ENCODE peak calls at places on chromosomes 2 and 18, in nine cellular contexts. N is CD8-positive, alpha-beta memory T cell; M is neural crest cell; G is activated naive CD8-positive, alpha-beta T cell treated with anti-CD3 and anti-CD28 coated beads, Interleukin-2, amount 50 U/mL, for 24 hours; J is left lobe of liver; W is iPS-NIHi11; K is DMS153; B is RWPE1; U is activated T-helper 1 cell treated with anti-CD3 and anti-CD28 coated beads, Interleukin-2, amount 50 U/mL, for 16 hours. T is an unnamed sample.

GRCh38 chr2:120336749-120337148 is 9.2 kb upstream of the INHBB start:
- DNase-seq in N (no peak), M (no peak), G (no peak), J (no peak), W (no peak), K (no peak), B (no peak), U (no peak), T (no peak)

GRCh38 chr2:219278655-219279150 is 463 bp upstream of the DNAJB2 start:
- DNase-seq in N (no peak), M (no peak), G (no peak), J (no peak), W (no peak), K (no peak), B (no peak), U (no peak), T (no peak)

GRCh38 chr2:63301481-63301880 is 250.9 kb downstream of the OTX1 start:
- DNase-seq in N (no peak), M (peak; percentile 3), G (peak; percentile 10), J (no peak), W (peak; percentile 11), K (no peak), B (no peak), U (no peak), T (no peak)

GRCh38 chr2:220753486-220753885 is 818.6 kb downstream of the EPHA4 start:
- DNase-seq in N (no peak), M (no peak), G (no peak), J (no peak), W (no peak), K (no peak), B (no peak), U (no peak), T (no peak)

GRCh38 chr18:45785015-45785597 is 40.4 kb upstream of the SIGLEC15 start:
- DNase-seq in N (no peak), M (no peak), G (no peak), J (no peak), W (no peak), K (no peak), B (no peak), U (no peak), T (no peak)

GRCh38 chr18:42798606-42799005 is 316.9 kb downstream of the RIT2 start:
- DNase-seq in N (no peak), M (no peak), G (no peak), J (no peak), W (no peak), K (no peak), B (no peak), U (no peak), T (no peak)

GRCh38 chr2:43070676-43071491 is 155.5 kb downstream of the ZFP36L2 start:
- DNase-seq in N (no peak), M (peak; percentile 54), G (no peak), J (no peak), W (peak; percentile 50), K (no peak), B (no peak), U (no peak), T (no peak)

GRCh38 chr2:217788669-217789002 is 214.2 kb downstream of the TNS1 start:
- DNase-seq in N (no peak), M (no peak), G (no peak), J (no peak), W (no peak), K (no peak), B (no peak), U (no peak), T (no peak)

GRCh38 chr2:112818094-112818902 is 18.3 kb downstream of the IL1B start:
- DNase-seq in N (no peak), M (no peak), G (no peak), J (peak; percentile 84), W (no peak), K (no peak), B (no peak), U (no peak), T (no peak)

GRCh38 chr2:12694990-12695774 is 21.6 kb upstream of the TRIB2 start:
- DNase-seq in N (no peak), M (no peak), G (no peak), J (no peak), W (no peak), K (no peak), B (no peak), U (no peak), T (no peak)

T was measured in activated CD4-positive, alpha-beta T cell treated with anti-CD3 and anti-CD28 coated beads, Interleukin-2, amount 50 U/mL, for 48 hours.